ENCODE peak calls at places on chromosomes 6 and 20, in four cellular contexts. One of them, this sample, is unnamed.

GRCh38 chr20:51528263-51529026 is 14.1 kb downstream of the NFATC2 start:
- DNase-seq in body of pancreas: no peak
- DNase-seq in lung: no peak
- DNase-seq in HCT116: no peak
- DNase-seq in this sample: no peak

GRCh38 chr6:106574729-106575458 is 54.4 kb downstream of the RTN4IP1 start:
- DNase-seq in body of pancreas: no peak
- DNase-seq in HCT116: peak; percentile 73
- DNase-seq in lung: no peak
- DNase-seq in this sample: no peak

GRCh38 chr6:137792160-137793033 is 74.7 kb upstream of the TNFAIP3 start:
- DNase-seq in lung: no peak
- DNase-seq in body of pancreas: no peak
- DNase-seq in HCT116: no peak
- DNase-seq in this sample: no peak

GRCh38 chr6:83867527-83868161 is 8.2 kb downstream of the CYB5R4 start:
- DNase-seq in HCT116: peak; percentile 21
- DNase-seq in body of pancreas: peak; percentile 21
- DNase-seq in lung: peak; percentile 38
- DNase-seq in this sample: peak; percentile 32

GRCh38 chr6:151434369-151434768 is 17.6 kb downstream of the RMND1 start:
- DNase-seq in body of pancreas: no peak
- DNase-seq in lung: no peak
- DNase-seq in HCT116: no peak
- DNase-seq in this sample: no peak

GRCh38 chr6:100612101-100612500 is 147.4 kb upstream of the SIM1 start:
- DNase-seq in lung: no peak
- DNase-seq in HCT116: no peak
- DNase-seq in body of pancreas: no peak
- DNase-seq in this sample: no peak

GRCh38 chr6:144659202-144659731 is 374.1 kb downstream of the UTRN start:
- DNase-seq in lung: no peak
- DNase-seq in body of pancreas: peak; percentile 31
- DNase-seq in HCT116: no peak
- DNase-seq in this sample: peak; percentile 47

GRCh38 chr20:6812530-6812929 is 45.0 kb downstream of the BMP2 start:
- DNase-seq in HCT116: no peak
- DNase-seq in body of pancreas: no peak
- DNase-seq in lung: no peak
- DNase-seq in this sample: no peak

GRCh38 chr6:80332013-80332412 is 225.5 kb downstream of the BCKDHB start:
- DNase-seq in HCT116: no peak
- DNase-seq in body of pancreas: no peak
- DNase-seq in lung: no peak
- DNase-seq in this sample: no peak

GRCh38 chr6:114100421-114100820 is 129.5 kb upstream of the HDAC2 start:
- DNase-seq in lung: no peak
- DNase-seq in body of pancreas: no peak
- DNase-seq in HCT116: no peak
- DNase-seq in this sample: no peak

GRCh38 chr20:21395666-21396044 is 1.7 kb downstream of the NKX2-4 start:
- DNase-seq in body of pancreas: no peak
- DNase-seq in lung: no peak
- DNase-seq in HCT116: no peak
- DNase-seq in this sample: no peak

GRCh38 chr6:117711369-117711768 is 36.1 kb downstream of the NUS1 start:
- DNase-seq in HCT116: no peak
- DNase-seq in body of pancreas: no peak
- DNase-seq in lung: no peak
- DNase-seq in this sample: no peak

GRCh38 chr6:117706504-117706903 is 31.2 kb downstream of the NUS1 start:
- DNase-seq in body of pancreas: no peak
- DNase-seq in lung: no peak
- DNase-seq in HCT116: no peak
- DNase-seq in this sample: no peak
- H3K36me3 ChIP-seq in body of pancreas: peaks cover 9% of the 10 kb centered on the region
- H3K36me3 ChIP-seq in lung: peaks cover 20% of the 10 kb centered on the region
- H3K36me3 ChIP-seq in HCT116: peaks cover 6% of the 10 kb centered on the region
- H3K36me3 ChIP-seq in this sample: no peaks in the 10 kb centered on the region

GRCh38 chr6:36685198-36685919 is 6.8 kb downstream of the CDKN1A start:
- DNase-seq in lung: no peak
- DNase-seq in body of pancreas: no peak
- DNase-seq in HCT116: no peak
- DNase-seq in this sample: no peak
- H3K36me3 ChIP-seq in lung: peaks cover 25% of the 10 kb centered on the region
- H3K36me3 ChIP-seq in body of pancreas: peaks cover 27% of the 10 kb centered on the region
- H3K36me3 ChIP-seq in HCT116: peaks cover 25% of the 10 kb centered on the region
- H3K36me3 ChIP-seq in this sample: peaks cover 31% of the 10 kb centered on the region

GRCh38 chr20:34532751-34533150 is 16.5 kb downstream of the DYNLRB1 start:
- DNase-seq in HCT116: no peak
- DNase-seq in lung: no peak
- DNase-seq in body of pancreas: no peak
- DNase-seq in this sample: no peak
- H3K36me3 ChIP-seq in HCT116: peaks cover 14% of the 10 kb centered on the region
- H3K36me3 ChIP-seq in lung: peaks cover 14% of the 10 kb centered on the region
- H3K36me3 ChIP-seq in body of pancreas: peaks cover 31% of the 10 kb centered on the region
- H3K36me3 ChIP-seq in this sample: peaks cover 27% of the 10 kb centered on the region

GRCh38 chr6:39213195-39213920 is 15.9 kb downstream of the KCNK5 start:
- DNase-seq in body of pancreas: no peak
- DNase-seq in HCT116: no peak
- DNase-seq in lung: no peak
- DNase-seq in this sample: no peak
- H3K36me3 ChIP-seq in body of pancreas: no peaks in the 10 kb centered on the region
- H3K36me3 ChIP-seq in HCT116: no peaks in the 10 kb centered on the region
- H3K36me3 ChIP-seq in lung: no peaks in the 10 kb centered on the region
- H3K36me3 ChIP-seq in this sample: no peaks in the 10 kb centered on the region

DNA sequence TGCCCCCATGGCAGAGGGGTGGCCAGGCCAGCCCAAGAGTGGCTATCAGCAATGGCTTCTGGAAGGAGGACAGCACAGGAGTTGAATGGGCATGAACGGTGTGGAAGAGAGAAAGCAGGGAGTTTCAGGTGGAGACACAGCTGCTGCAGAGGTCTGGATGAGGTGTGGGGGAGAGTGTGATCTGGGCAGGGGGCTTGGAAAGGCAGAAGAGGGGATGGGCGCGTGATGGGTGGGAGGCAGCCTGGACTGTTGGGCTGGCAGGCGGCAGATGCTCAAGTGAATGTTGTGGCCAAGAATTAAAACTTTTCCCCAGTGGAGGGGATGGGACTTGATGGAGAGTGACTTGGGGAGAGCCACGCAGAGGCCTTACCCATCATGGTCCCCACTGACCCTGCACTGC is 46.5 kb downstream of the TOX2 start:
- DNase-seq in body of pancreas: no peak
- DNase-seq in lung: no peak
- DNase-seq in HCT116: no peak
- DNase-seq in this sample: no peak
- H3K36me3 ChIP-seq in body of pancreas: no peaks in the 10 kb centered on the region
- H3K36me3 ChIP-seq in lung: no peaks in the 10 kb centered on the region
- H3K36me3 ChIP-seq in HCT116: no peaks in the 10 kb centered on the region
- H3K36me3 ChIP-seq in this sample: no peaks in the 10 kb centered on the region

GRCh38 chr20:10060223-10060622 is 25.4 kb downstream of the ANKEF1 start:
- DNase-seq in HCT116: no peak
- DNase-seq in body of pancreas: no peak
- DNase-seq in lung: no peak
- DNase-seq in this sample: no peak
- H3K36me3 ChIP-seq in HCT116: peaks cover 3% of the 10 kb centered on the region
- H3K36me3 ChIP-seq in body of pancreas: peaks cover 9% of the 10 kb centered on the region
- H3K36me3 ChIP-seq in lung: no peaks in the 10 kb centered on the region
- H3K36me3 ChIP-seq in this sample: no peaks in the 10 kb centered on the region